ENCODE peak calls at places on chromosome 5, in four cellular contexts. One of them, this sample, is unnamed.

GRCh38 chr5:96516631-96517071 is 83.6 kb upstream of the PCSK1 start:
- DNase-seq in breast epithelium: no peak
- DNase-seq in AG10803: peak; percentile 56
- DNase-seq in cardiac fibroblast: peak; percentile 59
- DNase-seq in this sample: no peak

GRCh38 chr5:109837226-109837861 is 147.6 kb downstream of the MAN2A1 start:
- DNase-seq in breast epithelium: no peak
- DNase-seq in AG10803: no peak
- DNase-seq in cardiac fibroblast: no peak
- DNase-seq in this sample: no peak

GRCh38 chr5:10283927-10284635 is 23.6 kb downstream of the CMBL start:
- DNase-seq in breast epithelium: peak; percentile 56
- DNase-seq in AG10803: peak; percentile 65
- DNase-seq in cardiac fibroblast: peak; percentile 80
- DNase-seq in this sample: peak; percentile 89

GRCh38 chr5:157464518-157465171 is 4.6 kb downstream of the NIPAL4 start:
- DNase-seq in breast epithelium: no peak
- DNase-seq in AG10803: peak; percentile 92
- DNase-seq in cardiac fibroblast: peak; percentile 82
- DNase-seq in this sample: no peak

GRCh38 chr5:55994502-55994997 is at the start of gene IL6ST:
- DNase-seq in breast epithelium: no peak
- DNase-seq in AG10803: peak; percentile 83
- DNase-seq in cardiac fibroblast: peak; percentile 93
- DNase-seq in this sample: no peak

GRCh38 chr5:163718256-163718655 is 212.8 kb downstream of the MAT2B start:
- DNase-seq in breast epithelium: no peak
- DNase-seq in AG10803: no peak
- DNase-seq in cardiac fibroblast: no peak
- DNase-seq in this sample: no peak

GRCh38 chr5:135185461-135186075 is 151.5 kb upstream of the PITX1 start:
- DNase-seq in breast epithelium: peak; percentile 77
- DNase-seq in AG10803: peak; percentile 75
- DNase-seq in cardiac fibroblast: peak; percentile 63
- DNase-seq in this sample: no peak

GRCh38 chr5:143605403-143606005 is 202.0 kb upstream of the NR3C1 start:
- DNase-seq in breast epithelium: no peak
- DNase-seq in AG10803: peak; percentile 48
- DNase-seq in cardiac fibroblast: peak; percentile 40
- DNase-seq in this sample: no peak

GRCh38 chr5:86997501-86997900 is 270.2 kb upstream of the RASA1 start:
- DNase-seq in breast epithelium: no peak
- DNase-seq in AG10803: peak; percentile 57
- DNase-seq in cardiac fibroblast: peak; percentile 46
- DNase-seq in this sample: no peak

GRCh38 chr5:180343110-180343845 is 9.9 kb downstream of the GFPT2 start:
- DNase-seq in breast epithelium: no peak
- DNase-seq in AG10803: peak; percentile 73
- DNase-seq in cardiac fibroblast: peak; percentile 73
- DNase-seq in this sample: no peak

GRCh38 chr5:178403956-178404600 is 171.5 kb upstream of the PHYKPL start:
- DNase-seq in breast epithelium: no peak
- DNase-seq in AG10803: no peak
- DNase-seq in cardiac fibroblast: no peak
- DNase-seq in this sample: no peak

GRCh38 chr5:150409638-150410523 is 2.8 kb downstream of the CD74 start:
- DNase-seq in breast epithelium: peak; percentile 86
- DNase-seq in AG10803: peak; percentile 85
- DNase-seq in cardiac fibroblast: peak; percentile 90
- DNase-seq in this sample: peak; percentile 59

GRCh38 chr5:58133631-58134296 is 326.1 kb downstream of the PLK2 start:
- DNase-seq in breast epithelium: no peak
- DNase-seq in AG10803: peak; percentile 96
- DNase-seq in cardiac fibroblast: peak; percentile 65
- DNase-seq in this sample: no peak

GRCh38 chr5:78699565-78700143 is 51.1 kb upstream of the LHFPL2 start:
- DNase-seq in breast epithelium: peak; percentile 85
- DNase-seq in AG10803: peak; percentile 80
- DNase-seq in cardiac fibroblast: peak; percentile 80
- DNase-seq in this sample: no peak

GRCh38 chr5:143010335-143010734 is 240.2 kb downstream of the ARHGAP26 start:
- DNase-seq in breast epithelium: no peak
- DNase-seq in AG10803: no peak
- DNase-seq in cardiac fibroblast: no peak
- DNase-seq in this sample: no peak

GRCh38 chr5:181164076-181164952 is 16.9 kb downstream of the OR2V2 start:
- DNase-seq in breast epithelium: no peak
- DNase-seq in AG10803: peak; percentile 21
- DNase-seq in cardiac fibroblast: no peak
- DNase-seq in this sample: no peak

GRCh38 chr5:99949361-99949760 is 585.8 kb upstream of the FAM174A start:
- DNase-seq in breast epithelium: no peak
- DNase-seq in AG10803: no peak
- DNase-seq in cardiac fibroblast: no peak
- DNase-seq in this sample: no peak

GRCh38 chr5:136025900-136026299 is 2.9 kb upstream of the TGFBI start:
- DNase-seq in breast epithelium: no peak
- DNase-seq in AG10803: peak; percentile 90
- DNase-seq in cardiac fibroblast: peak; percentile 87
- DNase-seq in this sample: no peak

GRCh38 chr5:104179057-104179456 is 616.5 kb upstream of the NUDT12 start:
- DNase-seq in breast epithelium: no peak
- DNase-seq in AG10803: peak; percentile 37
- DNase-seq in cardiac fibroblast: peak; percentile 56
- DNase-seq in this sample: no peak

GRCh38 chr5:170216262-170216864 is 16.4 kb upstream of the C5orf58 start:
- DNase-seq in breast epithelium: no peak
- DNase-seq in AG10803: peak; percentile 73
- DNase-seq in cardiac fibroblast: peak; percentile 79
- DNase-seq in this sample: no peak

GRCh38 chr5:121704291-121704690 is 147.4 kb upstream of the FTMT start:
- DNase-seq in breast epithelium: no peak
- DNase-seq in AG10803: no peak
- DNase-seq in cardiac fibroblast: no peak
- DNase-seq in this sample: no peak

GRCh38 chr5:56506586-56506985 is 273.5 kb upstream of the ANKRD55 start:
- DNase-seq in breast epithelium: no peak
- DNase-seq in AG10803: peak; percentile 61
- DNase-seq in cardiac fibroblast: peak; percentile 27
- DNase-seq in this sample: no peak

GRCh38 chr5:66710557-66710956 is 114.4 kb downstream of the MAST4 start:
- DNase-seq in breast epithelium: no peak
- DNase-seq in AG10803: peak; percentile 30
- DNase-seq in cardiac fibroblast: peak; percentile 85
- DNase-seq in this sample: no peak

GRCh38 chr5:57335092-57335491 is 147.5 kb downstream of the ACTBL2 start:
- DNase-seq in breast epithelium: no peak
- DNase-seq in AG10803: peak; percentile 32
- DNase-seq in cardiac fibroblast: no peak
- DNase-seq in this sample: no peak

GRCh38 chr5:134124289-134125194 is 10.1 kb downstream of the TCF7 start:
- DNase-seq in breast epithelium: no peak
- DNase-seq in AG10803: peak; percentile 87
- DNase-seq in cardiac fibroblast: no peak
- DNase-seq in this sample: no peak

GRCh38 chr5:173326501-173326960 is 1.7 kb downstream of the STC2 start:
- DNase-seq in breast epithelium: no peak
- DNase-seq in AG10803: peak; percentile 95
- DNase-seq in cardiac fibroblast: peak; percentile 78
- DNase-seq in this sample: no peak

GRCh38 chr5:99059685-99060084 is 130.9 kb upstream of the CHD1 start:
- DNase-seq in breast epithelium: no peak
- DNase-seq in AG10803: no peak
- DNase-seq in cardiac fibroblast: no peak
- DNase-seq in this sample: no peak

GRCh38 chr5:132392978-132393825 is 23.7 kb downstream of the SLC22A5 start:
- DNase-seq in breast epithelium: no peak
- DNase-seq in AG10803: no peak
- DNase-seq in cardiac fibroblast: no peak
- DNase-seq in this sample: no peak

GRCh38 chr5:1834022-1834551 is 32.9 kb downstream of the NDUFS6 start:
- DNase-seq in breast epithelium: no peak
- DNase-seq in AG10803: no peak
- DNase-seq in cardiac fibroblast: no peak
- DNase-seq in this sample: no peak

GRCh38 chr5:127254729-127255284 is 35.8 kb upstream of the MEGF10 start:
- DNase-seq in breast epithelium: no peak
- DNase-seq in AG10803: peak; percentile 17
- DNase-seq in cardiac fibroblast: peak; percentile 15
- DNase-seq in this sample: no peak

GRCh38 chr5:101942321-101942882 is 353.7 kb downstream of the SLCO4C1 start:
- DNase-seq in breast epithelium: no peak
- DNase-seq in AG10803: no peak
- DNase-seq in cardiac fibroblast: peak; percentile 16
- DNase-seq in this sample: no peak
- TF ChIP-seq CTCF in breast epithelium: no peak
- TF ChIP-seq CTCF in AG10803: no peak
- TF ChIP-seq CTCF in cardiac fibroblast: peak; percentile 33
- TF ChIP-seq CTCF in this sample: peak; percentile 21

GRCh38 chr5:45696206-45696836 is at the start of gene HCN1:
- DNase-seq in breast epithelium: peak; percentile 36
- DNase-seq in AG10803: peak; percentile 73
- DNase-seq in cardiac fibroblast: peak; percentile 69
- DNase-seq in this sample: peak; percentile 71
- TF ChIP-seq CTCF in breast epithelium: no peak
- TF ChIP-seq CTCF in AG10803: peak; percentile 77
- TF ChIP-seq CTCF in cardiac fibroblast: peak; percentile 79
- TF ChIP-seq CTCF in this sample: peak; percentile 65

DNA sequence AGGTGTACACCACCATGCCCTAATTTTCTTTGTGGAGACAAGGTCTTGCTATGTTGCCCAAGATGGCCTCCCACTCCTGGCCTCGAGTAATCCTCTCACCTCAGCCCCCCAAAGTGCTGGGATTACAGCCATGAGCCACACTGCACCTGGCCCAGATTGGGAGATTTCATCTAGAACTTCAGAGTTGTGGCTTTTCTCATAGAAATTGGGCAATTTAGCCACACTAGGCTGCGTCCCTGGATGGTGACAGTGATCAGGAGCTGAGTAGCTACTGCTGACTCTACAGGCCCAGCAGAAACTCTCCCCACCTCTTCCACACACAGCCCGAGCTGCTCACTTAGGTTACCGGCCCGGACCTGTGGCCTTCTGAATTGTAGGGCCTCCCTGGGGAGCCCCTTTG is 7.7 kb downstream of the PFN3 start:
- DNase-seq in breast epithelium: no peak
- DNase-seq in AG10803: no peak
- DNase-seq in cardiac fibroblast: no peak
- DNase-seq in this sample: no peak
- TF ChIP-seq CTCF in breast epithelium: no peak
- TF ChIP-seq CTCF in AG10803: no peak
- TF ChIP-seq CTCF in cardiac fibroblast: no peak
- TF ChIP-seq CTCF in this sample: no peak

GRCh38 chr5:168073311-168073710 is 218.1 kb upstream of the WWC1 start:
- DNase-seq in breast epithelium: no peak
- DNase-seq in AG10803: no peak
- DNase-seq in cardiac fibroblast: no peak
- DNase-seq in this sample: no peak

GRCh38 chr5:168075387-168075786 is 216.1 kb upstream of the WWC1 start:
- DNase-seq in breast epithelium: no peak
- DNase-seq in AG10803: no peak
- DNase-seq in cardiac fibroblast: no peak
- DNase-seq in this sample: no peak

GRCh38 chr5:168072665-168073064 is 218.8 kb upstream of the WWC1 start:
- DNase-seq in breast epithelium: no peak
- DNase-seq in AG10803: no peak
- DNase-seq in cardiac fibroblast: no peak
- DNase-seq in this sample: no peak

GRCh38 chr5:168073991-168074800 is 217.2 kb upstream of the WWC1 start:
- DNase-seq in breast epithelium: no peak
- DNase-seq in AG10803: peak; percentile 75
- DNase-seq in cardiac fibroblast: peak; percentile 58
- DNase-seq in this sample: no peak

DNA sequence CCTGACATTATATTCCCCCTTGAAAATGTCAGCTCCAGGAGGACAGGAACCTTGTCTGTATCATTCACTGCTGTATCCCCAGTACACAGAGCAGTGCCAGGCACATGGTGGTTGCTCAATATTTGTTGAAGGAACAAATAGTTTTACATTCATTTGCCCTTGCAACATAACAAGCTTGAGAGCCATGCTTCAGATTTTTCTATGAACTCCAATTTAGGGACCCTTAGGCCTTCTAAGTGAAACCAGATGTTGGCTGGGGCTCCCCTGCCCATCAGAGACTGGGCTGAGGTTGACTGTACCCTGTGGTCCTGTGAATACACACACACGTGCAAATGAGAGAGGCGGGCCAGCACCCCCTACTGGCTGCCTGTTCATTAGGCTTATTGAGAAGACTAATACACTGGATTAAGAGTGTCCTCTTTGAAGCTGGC is 214.9 kb upstream of the WWC1 start:
- DNase-seq in breast epithelium: no peak
- DNase-seq in AG10803: peak; percentile 96
- DNase-seq in cardiac fibroblast: peak; percentile 78
- DNase-seq in this sample: no peak
- TF ChIP-seq CTCF in breast epithelium: no peak
- TF ChIP-seq CTCF in AG10803: peak; percentile 64
- TF ChIP-seq CTCF in cardiac fibroblast: peak; percentile 34
- TF ChIP-seq CTCF in this sample: no peak

GRCh38 chr5:151520294-151520693 is 70.8 kb downstream of the FAT2 start:
- DNase-seq in breast epithelium: no peak
- DNase-seq in AG10803: no peak
- DNase-seq in cardiac fibroblast: no peak
- DNase-seq in this sample: no peak

GRCh38 chr5:151528996-151529395 is 62.1 kb downstream of the FAT2 start:
- DNase-seq in breast epithelium: no peak
- DNase-seq in AG10803: no peak
- DNase-seq in cardiac fibroblast: no peak
- DNase-seq in this sample: no peak

DNA sequence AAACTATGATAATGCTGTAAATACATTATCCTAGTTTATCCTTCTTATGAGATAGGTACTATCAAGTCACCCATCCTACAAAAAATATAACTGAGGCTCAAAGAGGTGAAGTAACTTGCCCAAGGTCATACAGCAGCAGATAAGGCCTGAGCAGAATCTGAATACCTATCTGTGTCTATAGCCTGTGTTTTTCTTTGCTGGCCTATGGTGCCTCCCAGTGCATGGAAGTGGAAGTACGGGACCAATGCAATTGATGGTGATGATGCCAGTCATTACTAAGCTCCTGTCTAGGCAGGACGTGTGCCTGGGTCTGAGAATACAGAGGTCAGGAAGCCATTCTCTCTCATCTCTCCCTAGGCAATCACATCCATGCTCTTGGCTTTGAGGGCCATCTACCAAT is 67.8 kb downstream of the FAT2 start:
- DNase-seq in breast epithelium: no peak
- DNase-seq in AG10803: peak; percentile 41
- DNase-seq in cardiac fibroblast: peak; percentile 36
- DNase-seq in this sample: no peak
- TF ChIP-seq CTCF in breast epithelium: no peak
- TF ChIP-seq CTCF in AG10803: peak; percentile 69
- TF ChIP-seq CTCF in cardiac fibroblast: peak; percentile 79
- TF ChIP-seq CTCF in this sample: no peak

This sample was measured in mesothelial cell of epicardium.